ENCODE peak calls at places on chromosomes 11 and 22, in seven cellular contexts. One of them, this sample, is unnamed.

GRCh38 chr11:66723693-66724092 is 5.3 kb downstream of the SPTBN2 start:
- DNase-seq in kidney glomerular epithelial cell: no peak
- DNase-seq in colonic mucosa: no peak
- DNase-seq in naive thymus-derived CD8-positive, alpha-beta T cell: no peak
- DNase-seq in T-helper 2 cell: no peak
- DNase-seq in lung: no peak
- DNase-seq in activated CD4-positive, alpha-beta T cell treated with anti-CD3 and anti-CD28 coated beads, Interleukin-2, amount 50 U/mL, for 1 hour: no peak
- DNase-seq in this sample: no peak

GRCh38 chr11:3382613-3383275 is 3.8 kb upstream of the ZNF195 start:
- DNase-seq in T-helper 2 cell: no peak
- DNase-seq in colonic mucosa: peak
- DNase-seq in activated CD4-positive, alpha-beta T cell treated with anti-CD3 and anti-CD28 coated beads, Interleukin-2, amount 50 U/mL, for 1 hour: no peak
- DNase-seq in lung: no peak
- DNase-seq in kidney glomerular epithelial cell: no peak
- DNase-seq in naive thymus-derived CD8-positive, alpha-beta T cell: no peak
- DNase-seq in this sample: no peak

GRCh38 chr11:20497124-20497792 is 102.2 kb upstream of the SLC6A5 start:
- DNase-seq in T-helper 2 cell: no peak
- DNase-seq in kidney glomerular epithelial cell: no peak
- DNase-seq in naive thymus-derived CD8-positive, alpha-beta T cell: no peak
- DNase-seq in colonic mucosa: no peak
- DNase-seq in lung: no peak
- DNase-seq in activated CD4-positive, alpha-beta T cell treated with anti-CD3 and anti-CD28 coated beads, Interleukin-2, amount 50 U/mL, for 1 hour: no peak
- DNase-seq in this sample: no peak

GRCh38 chr22:42275176-42275575 is 4.7 kb upstream of the TCF20 start:
- DNase-seq in lung: no peak
- DNase-seq in T-helper 2 cell: no peak
- DNase-seq in colonic mucosa: no peak
- DNase-seq in kidney glomerular epithelial cell: no peak
- DNase-seq in activated CD4-positive, alpha-beta T cell treated with anti-CD3 and anti-CD28 coated beads, Interleukin-2, amount 50 U/mL, for 1 hour: no peak
- DNase-seq in naive thymus-derived CD8-positive, alpha-beta T cell: no peak
- DNase-seq in this sample: no peak

GRCh38 chr11:70908223-70908622 is 344.2 kb downstream of the SHANK2 start:
- DNase-seq in lung: no peak
- DNase-seq in T-helper 2 cell: no peak
- DNase-seq in kidney glomerular epithelial cell: no peak
- DNase-seq in naive thymus-derived CD8-positive, alpha-beta T cell: no peak
- DNase-seq in activated CD4-positive, alpha-beta T cell treated with anti-CD3 and anti-CD28 coated beads, Interleukin-2, amount 50 U/mL, for 1 hour: no peak
- DNase-seq in colonic mucosa: no peak
- DNase-seq in this sample: no peak

GRCh38 chr11:77101043-77101537 is 1.6 kb upstream of the OMP start:
- DNase-seq in activated CD4-positive, alpha-beta T cell treated with anti-CD3 and anti-CD28 coated beads, Interleukin-2, amount 50 U/mL, for 1 hour: no peak
- DNase-seq in colonic mucosa: no peak
- DNase-seq in T-helper 2 cell: peak
- DNase-seq in lung: no peak
- DNase-seq in naive thymus-derived CD8-positive, alpha-beta T cell: no peak
- DNase-seq in kidney glomerular epithelial cell: no peak
- DNase-seq in this sample: no peak

GRCh38 chr22:50145741-50146439 is 24.6 kb upstream of the PANX2 start:
- DNase-seq in kidney glomerular epithelial cell: no peak
- DNase-seq in lung: no peak
- DNase-seq in activated CD4-positive, alpha-beta T cell treated with anti-CD3 and anti-CD28 coated beads, Interleukin-2, amount 50 U/mL, for 1 hour: no peak
- DNase-seq in T-helper 2 cell: no peak
- DNase-seq in naive thymus-derived CD8-positive, alpha-beta T cell: no peak
- DNase-seq in colonic mucosa: no peak
- DNase-seq in this sample: no peak

GRCh38 chr22:32079110-32080089 is 36.3 kb downstream of the SLC5A1 start:
- DNase-seq in kidney glomerular epithelial cell: peak
- DNase-seq in naive thymus-derived CD8-positive, alpha-beta T cell: no peak
- DNase-seq in T-helper 2 cell: no peak
- DNase-seq in activated CD4-positive, alpha-beta T cell treated with anti-CD3 and anti-CD28 coated beads, Interleukin-2, amount 50 U/mL, for 1 hour: no peak
- DNase-seq in colonic mucosa: no peak
- DNase-seq in lung: no peak
- DNase-seq in this sample: no peak

GRCh38 chr11:3837793-3838192 is 3.0 kb downstream of the RHOG start:
- DNase-seq in T-helper 2 cell: no peak
- DNase-seq in kidney glomerular epithelial cell: no peak
- DNase-seq in activated CD4-positive, alpha-beta T cell treated with anti-CD3 and anti-CD28 coated beads, Interleukin-2, amount 50 U/mL, for 1 hour: no peak
- DNase-seq in lung: peak
- DNase-seq in colonic mucosa: peak
- DNase-seq in naive thymus-derived CD8-positive, alpha-beta T cell: no peak
- DNase-seq in this sample: no peak

GRCh38 chr22:25060522-25061071 is 108.1 kb downstream of the KIAA1671 start:
- DNase-seq in T-helper 2 cell: peak
- DNase-seq in activated CD4-positive, alpha-beta T cell treated with anti-CD3 and anti-CD28 coated beads, Interleukin-2, amount 50 U/mL, for 1 hour: no peak
- DNase-seq in colonic mucosa: no peak
- DNase-seq in kidney glomerular epithelial cell: no peak
- DNase-seq in lung: no peak
- DNase-seq in naive thymus-derived CD8-positive, alpha-beta T cell: no peak
- DNase-seq in this sample: no peak

GRCh38 chr11:112563808-112564207 is 303.1 kb upstream of the PLET1 start:
- DNase-seq in lung: no peak
- DNase-seq in kidney glomerular epithelial cell: no peak
- DNase-seq in colonic mucosa: no peak
- DNase-seq in T-helper 2 cell: peak
- DNase-seq in activated CD4-positive, alpha-beta T cell treated with anti-CD3 and anti-CD28 coated beads, Interleukin-2, amount 50 U/mL, for 1 hour: no peak
- DNase-seq in naive thymus-derived CD8-positive, alpha-beta T cell: no peak
- DNase-seq in this sample: no peak

GRCh38 chr11:62242021-62242420 is at the start of gene SCGB1D2:
- DNase-seq in colonic mucosa: no peak
- DNase-seq in activated CD4-positive, alpha-beta T cell treated with anti-CD3 and anti-CD28 coated beads, Interleukin-2, amount 50 U/mL, for 1 hour: no peak
- DNase-seq in naive thymus-derived CD8-positive, alpha-beta T cell: no peak
- DNase-seq in lung: no peak
- DNase-seq in kidney glomerular epithelial cell: no peak
- DNase-seq in T-helper 2 cell: no peak
- DNase-seq in this sample: peak

GRCh38 chr11:118027694-118028093 is 41.5 kb downstream of the IL10RA start:
- DNase-seq in colonic mucosa: no peak
- DNase-seq in kidney glomerular epithelial cell: no peak
- DNase-seq in activated CD4-positive, alpha-beta T cell treated with anti-CD3 and anti-CD28 coated beads, Interleukin-2, amount 50 U/mL, for 1 hour: no peak
- DNase-seq in naive thymus-derived CD8-positive, alpha-beta T cell: no peak
- DNase-seq in lung: no peak
- DNase-seq in T-helper 2 cell: no peak
- DNase-seq in this sample: no peak

GRCh38 chr11:63490551-63491239 is at the start of gene PLAAT5:
- DNase-seq in kidney glomerular epithelial cell: no peak
- DNase-seq in naive thymus-derived CD8-positive, alpha-beta T cell: no peak
- DNase-seq in activated CD4-positive, alpha-beta T cell treated with anti-CD3 and anti-CD28 coated beads, Interleukin-2, amount 50 U/mL, for 1 hour: peak
- DNase-seq in lung: no peak
- DNase-seq in T-helper 2 cell: peak
- DNase-seq in colonic mucosa: peak
- DNase-seq in this sample: no peak

GRCh38 chr11:125347261-125347585 is 148.8 kb downstream of the FEZ1 start:
- DNase-seq in kidney glomerular epithelial cell: no peak
- DNase-seq in colonic mucosa: no peak
- DNase-seq in activated CD4-positive, alpha-beta T cell treated with anti-CD3 and anti-CD28 coated beads, Interleukin-2, amount 50 U/mL, for 1 hour: no peak
- DNase-seq in lung: no peak
- DNase-seq in naive thymus-derived CD8-positive, alpha-beta T cell: no peak
- DNase-seq in T-helper 2 cell: no peak
- DNase-seq in this sample: no peak

GRCh38 chr22:50529416-50530279 is at the start of gene TYMP:
- DNase-seq in naive thymus-derived CD8-positive, alpha-beta T cell: no peak
- DNase-seq in lung: peak
- DNase-seq in T-helper 2 cell: peak
- DNase-seq in activated CD4-positive, alpha-beta T cell treated with anti-CD3 and anti-CD28 coated beads, Interleukin-2, amount 50 U/mL, for 1 hour: peak
- DNase-seq in kidney glomerular epithelial cell: no peak
- DNase-seq in colonic mucosa: peak
- DNase-seq in this sample: no peak

GRCh38 chr11:36037031-36037430 is 93.2 kb downstream of the LDLRAD3 start:
- DNase-seq in kidney glomerular epithelial cell: peak
- DNase-seq in lung: no peak
- DNase-seq in colonic mucosa: no peak
- DNase-seq in naive thymus-derived CD8-positive, alpha-beta T cell: no peak
- DNase-seq in activated CD4-positive, alpha-beta T cell treated with anti-CD3 and anti-CD28 coated beads, Interleukin-2, amount 50 U/mL, for 1 hour: no peak
- DNase-seq in T-helper 2 cell: no peak
- DNase-seq in this sample: no peak

GRCh38 chr11:86396403-86396802 is 21.7 kb downstream of the CCDC81 start:
- DNase-seq in T-helper 2 cell: no peak
- DNase-seq in lung: no peak
- DNase-seq in colonic mucosa: no peak
- DNase-seq in kidney glomerular epithelial cell: no peak
- DNase-seq in activated CD4-positive, alpha-beta T cell treated with anti-CD3 and anti-CD28 coated beads, Interleukin-2, amount 50 U/mL, for 1 hour: no peak
- DNase-seq in naive thymus-derived CD8-positive, alpha-beta T cell: no peak
- DNase-seq in this sample: no peak